ENCODE peak calls at places on chromosomes 4 and X, in nine cellular contexts. One of them, this sample, is unnamed.

GRCh38 chr4:155604718-155605601 is 61.7 kb upstream of the GUCY1A1 start:
- DNase-seq in sigmoid colon: peak
- DNase-seq in osteocyte: no peak
- DNase-seq in pancreas: no peak
- DNase-seq in ovary: no peak
- DNase-seq in heart left ventricle: no peak
- DNase-seq in mesothelial cell of epicardium: no peak
- DNase-seq in HepG2: no peak
- DNase-seq in left lung: no peak
- DNase-seq in this sample: peak

GRCh38 chr4:118225521-118225920 is 127.3 kb downstream of the PRSS12 start:
- DNase-seq in pancreas: no peak
- DNase-seq in HepG2: no peak
- DNase-seq in sigmoid colon: no peak
- DNase-seq in osteocyte: no peak
- DNase-seq in left lung: no peak
- DNase-seq in heart left ventricle: no peak
- DNase-seq in ovary: no peak
- DNase-seq in mesothelial cell of epicardium: no peak
- DNase-seq in this sample: no peak

GRCh38 chrX:20116087-20116574 is 576 bp downstream of the MAP7D2 start:
- DNase-seq in mesothelial cell of epicardium: no peak
- DNase-seq in heart left ventricle: no peak
- DNase-seq in HepG2: no peak
- DNase-seq in left lung: peak
- DNase-seq in osteocyte: no peak
- DNase-seq in ovary: no peak
- DNase-seq in pancreas: no peak
- DNase-seq in sigmoid colon: no peak
- DNase-seq in this sample: no peak

GRCh38 chr4:110309686-110310085 is 111.3 kb upstream of the ELOVL6 start:
- DNase-seq in sigmoid colon: no peak
- DNase-seq in ovary: no peak
- DNase-seq in osteocyte: no peak
- DNase-seq in left lung: no peak
- DNase-seq in heart left ventricle: no peak
- DNase-seq in mesothelial cell of epicardium: no peak
- DNase-seq in HepG2: no peak
- DNase-seq in pancreas: no peak
- DNase-seq in this sample: no peak

GRCh38 chr4:54228064-54228527 is 997 bp upstream of the PDGFRA start:
- DNase-seq in pancreas: peak
- DNase-seq in mesothelial cell of epicardium: peak
- DNase-seq in left lung: peak
- DNase-seq in heart left ventricle: peak
- DNase-seq in osteocyte: peak
- DNase-seq in sigmoid colon: peak
- DNase-seq in HepG2: peak
- DNase-seq in ovary: peak
- DNase-seq in this sample: peak

GRCh38 chr4:12778191-12778590 is 705.9 kb downstream of the RAB28 start:
- DNase-seq in pancreas: no peak
- DNase-seq in left lung: no peak
- DNase-seq in HepG2: no peak
- DNase-seq in sigmoid colon: no peak
- DNase-seq in heart left ventricle: no peak
- DNase-seq in osteocyte: no peak
- DNase-seq in ovary: no peak
- DNase-seq in mesothelial cell of epicardium: no peak
- DNase-seq in this sample: no peak

GRCh38 chrX:95427389-95427788 is 1257.3 kb upstream of the DIAPH2 start:
- DNase-seq in osteocyte: no peak
- DNase-seq in sigmoid colon: no peak
- DNase-seq in mesothelial cell of epicardium: no peak
- DNase-seq in HepG2: no peak
- DNase-seq in ovary: no peak
- DNase-seq in heart left ventricle: no peak
- DNase-seq in pancreas: no peak
- DNase-seq in left lung: no peak
- DNase-seq in this sample: no peak

GRCh38 chrX:108699368-108699767 is 37.0 kb downstream of the IRS4 start:
- DNase-seq in mesothelial cell of epicardium: no peak
- DNase-seq in osteocyte: no peak
- DNase-seq in sigmoid colon: no peak
- DNase-seq in ovary: no peak
- DNase-seq in left lung: no peak
- DNase-seq in heart left ventricle: no peak
- DNase-seq in HepG2: peak
- DNase-seq in pancreas: no peak
- DNase-seq in this sample: no peak

GRCh38 chr4:99885063-99885664 is 9.1 kb downstream of the LAMTOR3 start:
- DNase-seq in sigmoid colon: no peak
- DNase-seq in HepG2: peak
- DNase-seq in mesothelial cell of epicardium: no peak
- DNase-seq in left lung: no peak
- DNase-seq in heart left ventricle: no peak
- DNase-seq in ovary: no peak
- DNase-seq in osteocyte: no peak
- DNase-seq in pancreas: no peak
- DNase-seq in this sample: no peak

GRCh38 chrX:149982310-149982709 is 44.0 kb upstream of the EOLA2 start:
- DNase-seq in osteocyte: no peak
- DNase-seq in heart left ventricle: no peak
- DNase-seq in pancreas: no peak
- DNase-seq in HepG2: peak
- DNase-seq in ovary: no peak
- DNase-seq in left lung: no peak
- DNase-seq in sigmoid colon: no peak
- DNase-seq in mesothelial cell of epicardium: no peak
- DNase-seq in this sample: no peak

GRCh38 chrX:94492541-94492940 is 818.5 kb downstream of the FAM133A start:
- DNase-seq in left lung: no peak
- DNase-seq in osteocyte: no peak
- DNase-seq in pancreas: peak
- DNase-seq in heart left ventricle: no peak
- DNase-seq in ovary: no peak
- DNase-seq in HepG2: no peak
- DNase-seq in mesothelial cell of epicardium: no peak
- DNase-seq in sigmoid colon: no peak
- DNase-seq in this sample: no peak

GRCh38 chrX:133570549-133570948 is 155.3 kb upstream of the GPC4 start:
- DNase-seq in sigmoid colon: no peak
- DNase-seq in mesothelial cell of epicardium: no peak
- DNase-seq in heart left ventricle: no peak
- DNase-seq in osteocyte: no peak
- DNase-seq in ovary: no peak
- DNase-seq in left lung: no peak
- DNase-seq in pancreas: no peak
- DNase-seq in HepG2: no peak
- DNase-seq in this sample: no peak

GRCh38 chr4:109434007-109434792 is 585 bp downstream of the SEC24B start:
- DNase-seq in pancreas: peak
- DNase-seq in left lung: no peak
- DNase-seq in heart left ventricle: peak
- DNase-seq in ovary: peak
- DNase-seq in HepG2: peak
- DNase-seq in mesothelial cell of epicardium: no peak
- DNase-seq in osteocyte: no peak
- DNase-seq in sigmoid colon: peak
- DNase-seq in this sample: no peak

GRCh38 chr4:3729188-3729884 is 36.8 kb upstream of the ADRA2C start:
- DNase-seq in ovary: no peak
- DNase-seq in left lung: no peak
- DNase-seq in osteocyte: no peak
- DNase-seq in sigmoid colon: no peak
- DNase-seq in HepG2: no peak
- DNase-seq in heart left ventricle: no peak
- DNase-seq in pancreas: no peak
- DNase-seq in mesothelial cell of epicardium: no peak
- DNase-seq in this sample: no peak

DNA sequence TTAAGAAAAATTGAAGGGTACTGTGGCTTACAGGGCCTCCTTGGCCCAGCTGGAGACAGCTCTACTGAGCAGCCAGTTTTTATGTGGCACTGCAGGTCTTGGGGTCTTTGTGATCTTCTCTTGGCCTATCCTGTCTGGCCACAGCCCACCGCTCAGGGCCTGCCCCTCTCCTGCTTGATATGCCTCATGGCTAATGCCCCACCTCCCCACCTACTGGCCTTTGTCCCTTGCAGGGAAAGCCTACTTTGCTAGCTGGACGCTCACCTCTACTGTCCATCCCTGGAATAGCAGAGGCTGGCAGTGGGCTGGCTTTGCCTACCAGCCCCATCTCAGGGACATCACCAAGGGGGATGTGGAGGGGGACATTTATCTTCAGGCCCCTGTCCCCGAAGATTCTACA is 134.1 kb downstream of the PJA1 start:
- DNase-seq in osteocyte: peak
- DNase-seq in sigmoid colon: no peak
- DNase-seq in left lung: no peak
- DNase-seq in HepG2: peak
- DNase-seq in pancreas: no peak
- DNase-seq in heart left ventricle: no peak
- DNase-seq in mesothelial cell of epicardium: no peak
- DNase-seq in ovary: no peak
- DNase-seq in this sample: no peak
- TF ChIP-seq CTCF in osteocyte: peak
- TF ChIP-seq CTCF in sigmoid colon: no peak
- TF ChIP-seq CTCF in left lung: no peak
- TF ChIP-seq CTCF in HepG2: peak
- TF ChIP-seq CTCF in pancreas: no peak
- TF ChIP-seq CTCF in heart left ventricle: peak
- TF ChIP-seq CTCF in mesothelial cell of epicardium: no peak
- TF ChIP-seq CTCF in ovary: no peak
- TF ChIP-seq CTCF in this sample: peak

GRCh38 chrX:45750639-45751038 is 550.0 kb upstream of the DIPK2B start:
- DNase-seq in ovary: no peak
- DNase-seq in heart left ventricle: no peak
- DNase-seq in sigmoid colon: peak
- DNase-seq in pancreas: no peak
- DNase-seq in left lung: no peak
- DNase-seq in mesothelial cell of epicardium: no peak
- DNase-seq in HepG2: no peak
- DNase-seq in osteocyte: no peak
- DNase-seq in this sample: no peak

GRCh38 chrX:45748443-45748842 is 547.8 kb upstream of the DIPK2B start:
- DNase-seq in osteocyte: no peak
- DNase-seq in ovary: no peak
- DNase-seq in mesothelial cell of epicardium: no peak
- DNase-seq in left lung: no peak
- DNase-seq in heart left ventricle: no peak
- DNase-seq in sigmoid colon: no peak
- DNase-seq in HepG2: no peak
- DNase-seq in pancreas: no peak
- DNase-seq in this sample: no peak

GRCh38 chrX:45751156-45751555 is 550.5 kb upstream of the DIPK2B start:
- DNase-seq in sigmoid colon: no peak
- DNase-seq in HepG2: no peak
- DNase-seq in osteocyte: no peak
- DNase-seq in mesothelial cell of epicardium: no peak
- DNase-seq in pancreas: no peak
- DNase-seq in heart left ventricle: no peak
- DNase-seq in ovary: no peak
- DNase-seq in left lung: no peak
- DNase-seq in this sample: no peak

GRCh38 chrX:45747905-45748304 is 547.2 kb upstream of the DIPK2B start:
- DNase-seq in ovary: no peak
- DNase-seq in osteocyte: no peak
- DNase-seq in left lung: no peak
- DNase-seq in HepG2: no peak
- DNase-seq in pancreas: no peak
- DNase-seq in sigmoid colon: no peak
- DNase-seq in heart left ventricle: no peak
- DNase-seq in mesothelial cell of epicardium: no peak
- DNase-seq in this sample: no peak

GRCh38 chrX:45749375-45749774 is 548.7 kb upstream of the DIPK2B start:
- DNase-seq in sigmoid colon: no peak
- DNase-seq in left lung: no peak
- DNase-seq in osteocyte: no peak
- DNase-seq in ovary: no peak
- DNase-seq in pancreas: no peak
- DNase-seq in heart left ventricle: no peak
- DNase-seq in mesothelial cell of epicardium: no peak
- DNase-seq in HepG2: no peak
- DNase-seq in this sample: no peak
- TF ChIP-seq CTCF in sigmoid colon: no peak
- TF ChIP-seq CTCF in left lung: no peak
- TF ChIP-seq CTCF in osteocyte: peak
- TF ChIP-seq CTCF in ovary: no peak
- TF ChIP-seq CTCF in pancreas: no peak
- TF ChIP-seq CTCF in heart left ventricle: peak
- TF ChIP-seq CTCF in mesothelial cell of epicardium: no peak
- TF ChIP-seq CTCF in HepG2: no peak
- TF ChIP-seq CTCF in this sample: peak

GRCh38 chr4:74830928-74831327 is 36.6 kb upstream of the BTC start:
- DNase-seq in pancreas: no peak
- DNase-seq in left lung: no peak
- DNase-seq in HepG2: no peak
- DNase-seq in osteocyte: no peak
- DNase-seq in sigmoid colon: no peak
- DNase-seq in heart left ventricle: no peak
- DNase-seq in ovary: no peak
- DNase-seq in mesothelial cell of epicardium: no peak
- DNase-seq in this sample: no peak
- TF ChIP-seq CTCF in pancreas: no peak
- TF ChIP-seq CTCF in left lung: no peak
- TF ChIP-seq CTCF in HepG2: no peak
- TF ChIP-seq CTCF in osteocyte: peak
- TF ChIP-seq CTCF in sigmoid colon: no peak
- TF ChIP-seq CTCF in heart left ventricle: no peak
- TF ChIP-seq CTCF in ovary: no peak
- TF ChIP-seq CTCF in mesothelial cell of epicardium: no peak
- TF ChIP-seq CTCF in this sample: peak

GRCh38 chrX:138710311-138710791 is 1.2 kb downstream of the FGF13 start:
- DNase-seq in ovary: no peak
- DNase-seq in mesothelial cell of epicardium: no peak
- DNase-seq in heart left ventricle: no peak
- DNase-seq in sigmoid colon: no peak
- DNase-seq in osteocyte: peak
- DNase-seq in HepG2: no peak
- DNase-seq in left lung: peak
- DNase-seq in pancreas: no peak
- DNase-seq in this sample: no peak

GRCh38 chrX:138708268-138708667 is 3.2 kb downstream of the FGF13 start:
- DNase-seq in heart left ventricle: no peak
- DNase-seq in sigmoid colon: no peak
- DNase-seq in HepG2: no peak
- DNase-seq in ovary: no peak
- DNase-seq in osteocyte: no peak
- DNase-seq in mesothelial cell of epicardium: no peak
- DNase-seq in left lung: no peak
- DNase-seq in pancreas: no peak
- DNase-seq in this sample: no peak

GRCh38 chrX:138709886-138710285 is 1.6 kb downstream of the FGF13 start:
- DNase-seq in left lung: no peak
- DNase-seq in heart left ventricle: no peak
- DNase-seq in osteocyte: no peak
- DNase-seq in sigmoid colon: no peak
- DNase-seq in HepG2: no peak
- DNase-seq in ovary: no peak
- DNase-seq in mesothelial cell of epicardium: no peak
- DNase-seq in pancreas: no peak
- DNase-seq in this sample: no peak

GRCh38 chrX:138710866-138711331 is 618 bp downstream of the FGF13 start:
- DNase-seq in left lung: peak
- DNase-seq in heart left ventricle: no peak
- DNase-seq in mesothelial cell of epicardium: no peak
- DNase-seq in ovary: peak
- DNase-seq in osteocyte: no peak
- DNase-seq in pancreas: no peak
- DNase-seq in HepG2: no peak
- DNase-seq in sigmoid colon: peak
- DNase-seq in this sample: no peak

GRCh38 chrX:138711399-138712347 is at the start of gene FGF13:
- DNase-seq in osteocyte: no peak
- DNase-seq in mesothelial cell of epicardium: peak
- DNase-seq in sigmoid colon: peak
- DNase-seq in heart left ventricle: no peak
- DNase-seq in ovary: peak
- DNase-seq in left lung: peak
- DNase-seq in pancreas: peak
- DNase-seq in HepG2: peak
- DNase-seq in this sample: no peak
- TF ChIP-seq CTCF in osteocyte: no peak
- TF ChIP-seq CTCF in mesothelial cell of epicardium: no peak
- TF ChIP-seq CTCF in sigmoid colon: no peak
- TF ChIP-seq CTCF in heart left ventricle: peak
- TF ChIP-seq CTCF in ovary: no peak
- TF ChIP-seq CTCF in left lung: no peak
- TF ChIP-seq CTCF in pancreas: no peak
- TF ChIP-seq CTCF in HepG2: peak
- TF ChIP-seq CTCF in this sample: no peak

This sample was measured in AG04450.